ENCODE peak calls at places on chromosome 2, in four cellular contexts. J is hepatocyte; X is GM23338; B is CD8-positive, alpha-beta memory T cell. W is an unnamed sample.

GRCh38 chr2:126936219-126936618 is 37.5 kb downstream of the TEX51 start:
- DNase-seq in J (no peak), X (no peak), B (no peak), W (no peak)

GRCh38 chr2:150327546-150328495 is 159.6 kb downstream of the RND3 start:
- DNase-seq in J (no peak), X (peak), B (no peak), W (no peak)

GRCh38 chr2:111119847-111120252 is 864 bp upstream of the BCL2L11 start:
- DNase-seq in J (peak), X (no peak), B (no peak), W (no peak)

GRCh38 chr2:43393918-43394317 is 167.5 kb upstream of the ZFP36L2 start:
- DNase-seq in J (no peak), X (no peak), B (no peak), W (no peak)

GRCh38 chr2:105411720-105412407 is 13.0 kb upstream of the FHL2 start:
- DNase-seq in J (peak), X (no peak), B (no peak), W (no peak)

GRCh38 chr2:32697156-32697555 is 69.3 kb downstream of the TTC27 start:
- DNase-seq in J (no peak), X (no peak), B (no peak), W (no peak)

GRCh38 chr2:226782092-226782713 is 17.4 kb downstream of the IRS1 start:
- DNase-seq in J (peak), X (no peak), B (no peak), W (no peak)

GRCh38 chr2:191824403-191824802 is 22.5 kb downstream of the CAVIN2 start:
- DNase-seq in J (no peak), X (no peak), B (no peak), W (no peak)

GRCh38 chr2:211860224-211860623 is 678.4 kb downstream of the ERBB4 start:
- DNase-seq in J (peak), X (no peak), B (no peak), W (no peak)

GRCh38 chr2:240964221-240964853 is 34.1 kb upstream of the SNED1 start:
- DNase-seq in J (no peak), X (no peak), B (no peak), W (peak)

GRCh38 chr2:223841436-223842180 is 4.2 kb upstream of the AP1S3 start:
- DNase-seq in J (no peak), X (no peak), B (no peak), W (no peak)

GRCh38 chr2:222734690-222735014 is 63.2 kb downstream of the MOGAT1 start:
- DNase-seq in J (no peak), X (no peak), B (no peak), W (no peak)

GRCh38 chr2:43445781-43446180 is 150.1 kb downstream of the THADA start:
- DNase-seq in J (no peak), X (no peak), B (no peak), W (no peak)

GRCh38 chr2:171924170-171924942 is 2.1 kb downstream of the HAT1 start:
- DNase-seq in J (no peak), X (no peak), B (no peak), W (no peak)

GRCh38 chr2:70852824-70853223 is 17.2 kb upstream of the CD207 start:
- DNase-seq in J (no peak), X (no peak), B (no peak), W (no peak)

GRCh38 chr2:218679119-218679518 is 7.2 kb downstream of the STK36 start:
- DNase-seq in J (no peak), X (no peak), B (no peak), W (no peak)

GRCh38 chr2:1601471-1602358 is 142.6 kb downstream of the PXDN start:
- DNase-seq in J (no peak), X (no peak), B (no peak), W (no peak)

GRCh38 chr2:122528958-122529670 is 773.7 kb downstream of the TSN start:
- DNase-seq in J (no peak), X (no peak), B (no peak), W (no peak)

GRCh38 chr2:41668529-41668928 is 379.3 kb upstream of the PKDCC start:
- DNase-seq in J (no peak), X (peak), B (no peak), W (no peak)

GRCh38 chr2:205011031-205011430 is 465.8 kb downstream of the PARD3B start:
- DNase-seq in J (no peak), X (no peak), B (no peak), W (no peak)

GRCh38 chr2:950627-950992 is at the start of gene SNTG2:
- DNase-seq in J (peak), X (peak), B (peak), W (peak)

GRCh38 chr2:166665991-166666940 is 172.2 kb upstream of the SCN7A start:
- DNase-seq in J (peak), X (no peak), B (no peak), W (no peak)

GRCh38 chr2:50895058-50895457 is 136.9 kb downstream of the NRXN1 start:
- DNase-seq in J (no peak), X (no peak), B (no peak), W (no peak)

GRCh38 chr2:159526433-159526832 is 89.9 kb downstream of the BAZ2B start:
- DNase-seq in J (no peak), X (no peak), B (no peak), W (no peak)

GRCh38 chr2:27855476-27855875 is 34.7 kb downstream of the RBKS start:
- DNase-seq in J (no peak), X (no peak), B (no peak), W (no peak)

GRCh38 chr2:160478660-160479059 is 14.9 kb downstream of the RBMS1 start:
- DNase-seq in J (no peak), X (no peak), B (no peak), W (no peak)

GRCh38 chr2:217977840-217978535 is 24.8 kb downstream of the TNS1 start:
- DNase-seq in J (no peak), X (no peak), B (no peak), W (no peak)

GRCh38 chr2:37554157-37554515 is 117.3 kb downstream of the CDC42EP3 start:
- DNase-seq in J (no peak), X (no peak), B (no peak), W (no peak)

GRCh38 chr2:65678779-65679394 is 246.5 kb upstream of the SPRED2 start:
- DNase-seq in J (no peak), X (no peak), B (no peak), W (no peak)

GRCh38 chr2:231483398-231484329 is 19.4 kb upstream of the NCL start:
- DNase-seq in J (no peak), X (peak), B (peak), W (peak)

GRCh38 chr2:187299122-187299906 is 148.7 kb downstream of the CALCRL start:
- DNase-seq in J (no peak), X (peak), B (no peak), W (no peak)

DNA sequence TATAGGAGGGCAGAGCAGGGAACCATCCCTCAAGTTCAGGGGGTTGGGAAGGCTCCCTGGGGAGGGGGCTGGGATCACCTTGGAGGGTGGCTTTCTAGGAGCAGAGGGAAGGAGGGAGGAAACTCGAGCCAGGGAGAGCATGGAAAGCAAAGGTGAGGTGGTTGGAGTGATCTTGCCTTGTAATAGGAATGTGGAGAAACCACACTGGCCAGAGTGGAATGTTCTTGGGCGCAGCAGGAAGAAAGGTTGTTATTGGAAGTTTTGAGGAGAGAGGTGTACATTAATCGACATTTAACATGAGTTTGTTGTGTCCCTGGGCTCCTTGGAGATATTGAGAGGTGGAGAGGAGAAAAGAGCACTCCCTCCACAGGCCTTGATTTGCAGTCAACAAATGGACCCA is 272.2 kb downstream of the PRKCE start:
- DNase-seq in J (no peak), X (no peak), B (no peak), W (no peak)
- H3K27ac ChIP-seq in J (no peak), X (no peak), B (no peak), W (no peak)

GRCh38 chr2:29426354-29426753 is 311.1 kb downstream of the CLIP4 start:
- DNase-seq in J (no peak), X (no peak), B (no peak), W (no peak)
- H3K27ac ChIP-seq in J (no peak), X (no peak), B (no peak), W (no peak)

GRCh38 chr2:235024951-235025773 is 73.3 kb downstream of the SH3BP4 start:
- DNase-seq in J (no peak), X (no peak), B (no peak), W (no peak)
- H3K27ac ChIP-seq in J (peak), X (no peak), B (no peak), W (peak)

DNA sequence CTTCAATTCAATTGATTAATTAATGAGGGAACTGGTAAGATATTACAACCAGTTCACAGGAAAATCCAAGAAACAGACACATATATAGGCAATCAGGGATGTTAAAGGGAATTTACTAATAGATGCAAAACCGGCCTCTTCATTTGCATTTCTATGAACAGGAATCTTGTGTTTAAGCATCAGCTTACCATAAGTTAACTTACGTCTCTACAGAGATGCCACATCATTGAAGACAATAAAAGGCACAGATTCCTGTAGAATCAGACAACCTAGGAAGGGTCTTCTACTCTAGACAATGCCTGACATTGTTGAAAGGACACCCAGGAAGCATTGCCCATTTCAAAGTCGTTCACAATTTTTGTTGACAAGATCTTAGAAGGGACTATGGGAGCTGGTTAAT is 121.0 kb upstream of the STPG4 start:
- DNase-seq in J (no peak), X (peak), B (no peak), W (no peak)
- H3K27ac ChIP-seq in J (no peak), X (no peak), B (no peak), W (no peak)

DNA sequence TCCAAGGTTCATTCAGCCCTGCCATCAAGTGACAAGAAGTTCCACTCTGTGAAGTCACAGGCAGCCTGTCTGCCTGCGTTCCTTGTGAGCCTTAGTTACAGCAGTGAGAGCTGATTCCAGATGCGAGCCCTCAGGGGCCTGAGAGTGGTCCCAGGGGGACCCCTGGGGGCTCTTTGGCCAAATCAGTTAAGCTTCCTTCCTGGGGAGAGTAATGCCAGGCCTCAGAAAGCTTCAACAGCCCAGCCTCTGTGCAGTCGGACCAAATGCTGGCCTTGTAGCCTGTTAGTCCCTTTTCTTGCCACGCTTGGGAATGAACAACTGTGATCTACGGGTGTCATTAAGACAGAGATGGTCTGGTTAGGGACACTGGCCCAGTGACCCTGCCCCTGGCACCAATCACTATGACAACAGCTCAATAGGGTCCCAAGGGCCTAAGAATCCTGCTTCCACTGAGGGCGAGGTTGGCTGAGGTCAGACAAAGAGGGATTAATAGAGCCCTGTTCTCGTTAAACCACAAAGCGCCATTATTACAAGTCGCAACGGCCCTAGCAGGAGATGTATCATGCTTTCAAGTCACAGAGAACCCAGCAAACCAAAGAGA is 50.9 kb downstream of the HS1BP3 start:
- DNase-seq in J (no peak), X (no peak), B (no peak), W (no peak)
- H3K27ac ChIP-seq in J (no peak), X (no peak), B (no peak), W (no peak)

GRCh38 chr2:9169310-9170107 is 37.1 kb upstream of the ASAP2 start:
- DNase-seq in J (no peak), X (no peak), B (no peak), W (no peak)
- H3K27ac ChIP-seq in J (peak), X (no peak), B (no peak), W (no peak)

GRCh38 chr2:96528680-96529375 is 7.7 kb upstream of the ARID5A start:
- DNase-seq in J (no peak), X (no peak), B (no peak), W (no peak)
- H3K27ac ChIP-seq in J (peak), X (no peak), B (peak), W (no peak)

DNA sequence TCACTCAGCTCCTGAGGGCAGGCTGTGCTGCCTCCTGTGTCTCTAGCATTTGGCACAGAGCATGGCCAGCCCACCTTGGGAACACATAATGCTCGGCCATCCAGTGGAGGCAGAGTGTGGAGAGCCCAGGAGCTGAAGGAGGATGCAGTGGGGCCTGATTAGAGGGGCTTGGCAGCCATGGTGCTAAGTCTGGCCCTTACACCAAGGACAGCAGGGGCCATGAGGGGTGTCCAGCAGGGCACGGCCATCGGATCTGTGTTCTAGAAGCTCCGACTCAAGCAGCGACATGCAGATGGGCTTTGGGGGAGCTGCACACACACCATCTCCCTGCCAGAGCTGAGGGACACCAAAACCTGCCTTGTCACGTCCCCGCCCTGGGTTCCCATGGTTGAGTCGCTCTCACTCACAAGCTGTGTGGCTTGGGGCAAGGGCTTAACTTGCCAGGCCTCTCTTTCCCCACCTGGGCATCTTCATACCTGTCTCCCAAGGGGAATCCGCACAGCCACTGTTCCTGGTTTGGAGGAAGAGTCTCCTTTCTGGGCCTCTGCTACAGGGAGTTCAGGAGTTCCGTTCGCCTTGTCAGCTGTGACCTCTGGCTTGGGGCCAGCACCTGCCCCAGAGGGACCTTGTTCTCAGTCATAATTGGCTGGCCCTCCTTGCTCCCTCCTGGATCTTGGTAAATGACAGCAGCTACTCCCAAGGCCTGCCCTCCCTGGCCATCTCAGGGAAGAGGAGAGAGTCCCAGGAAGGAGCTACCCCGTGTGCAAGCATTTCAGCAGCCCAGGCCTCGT is 1.3 kb upstream of the TOGARAM2 start:
- DNase-seq in J (no peak), X (no peak), B (no peak), W (no peak)
- H3K27ac ChIP-seq in J (no peak), X (no peak), B (no peak), W (no peak)

GRCh38 chr2:9634121-9634520 is 3.3 kb upstream of the YWHAQ start:
- DNase-seq in J (no peak), X (no peak), B (no peak), W (no peak)

GRCh38 chr2:9639000-9639602 is 8.3 kb upstream of the YWHAQ start:
- DNase-seq in J (no peak), X (no peak), B (no peak), W (no peak)

GRCh38 chr2:9638532-9638931 is 7.7 kb upstream of the YWHAQ start:
- DNase-seq in J (peak), X (no peak), B (no peak), W (peak)

GRCh38 chr2:9639740-9640337 is 9.0 kb upstream of the YWHAQ start:
- DNase-seq in J (no peak), X (no peak), B (no peak), W (no peak)

GRCh38 chr2:9637330-9637729 is 6.5 kb upstream of the YWHAQ start:
- DNase-seq in J (no peak), X (no peak), B (no peak), W (no peak)
- H3K27ac ChIP-seq in J (no peak), X (no peak), B (no peak), W (no peak)

W was measured in pancreas.